ENCODE peak calls at places on chromosome 2, in seven cellular contexts. F is H1, Z is A549, T is HepG2, A is K562, H is GM12878, E is SK-N-SH. P is an unnamed sample.

GRCh38 chr2:240672076-240672700 is 10.5 kb downstream of the AQP12B start:
- DNase-seq in F (no peak), E (no peak), Z (no peak), T (no peak), A (no peak), H (no peak), P (no peak)

GRCh38 chr2:216702756-216703155 is 7.4 kb upstream of the IGFBP5 start:
- DNase-seq in H (no peak), F (no peak), A (no peak), Z (no peak), E (no peak), T (no peak), P (no peak)

GRCh38 chr2:240512666-240513535 is 44.9 kb downstream of the ANKMY1 start:
- DNase-seq in Z (no peak), T (no peak), A (no peak), F (no peak), H (no peak), E (peak; percentile 9), P (no peak)

GRCh38 chr2:101160454-101160853 is 9.3 kb upstream of the TBC1D8 start:
- DNase-seq in F (no peak), T (no peak), E (no peak), A (no peak), Z (no peak), H (no peak), P (peak; percentile 29)

GRCh38 chr2:113162173-113162572 is 11.6 kb upstream of the PSD4 start:
- DNase-seq in F (no peak), Z (no peak), E (no peak), A (no peak), T (no peak), H (no peak), P (no peak)

GRCh38 chr2:231800493-231801091 is 14.3 kb downstream of the COPS7B start:
- DNase-seq in H (no peak), E (peak; percentile 59), F (no peak), Z (peak; percentile 15), T (peak; percentile 55), A (peak; percentile 45), P (peak; percentile 29)

GRCh38 chr2:240713071-240713927 is 21.6 kb downstream of the AQP12A start:
- DNase-seq in F (no peak), Z (no peak), A (no peak), H (no peak), T (no peak), E (no peak), P (no peak)

GRCh38 chr2:191415101-191415500 is 169.9 kb downstream of the MYO1B start:
- DNase-seq in H (no peak), A (no peak), E (no peak), Z (no peak), F (no peak), T (no peak), P (no peak)

GRCh38 chr2:39227628-39228412 is 15.9 kb downstream of the CDKL4 start:
- DNase-seq in T (peak; percentile 73), H (peak; percentile 28), F (no peak), A (peak; percentile 78), E (peak; percentile 81), Z (peak; percentile 76), P (peak; percentile 62)

GRCh38 chr2:75481041-75481836 is 79.5 kb downstream of the EVA1A start:
- DNase-seq in Z (no peak), T (peak; percentile 88), F (no peak), H (no peak), E (peak; percentile 30), A (peak; percentile 7), P (peak; percentile 41)

GRCh38 chr2:97733341-97734035 is 20.1 kb downstream of the ZAP70 start:
- DNase-seq in H (no peak), A (no peak), T (no peak), E (no peak), Z (no peak), F (no peak), P (no peak)

GRCh38 chr2:119257198-119257597 is 33.6 kb downstream of the STEAP3 start:
- DNase-seq in E (no peak), H (no peak), Z (no peak), A (no peak), T (no peak), F (no peak), P (no peak)

GRCh38 chr2:151627368-151627767 is 106.9 kb downstream of the NEB start:
- DNase-seq in Z (no peak), E (no peak), T (no peak), H (no peak), A (no peak), F (no peak), P (no peak)

GRCh38 chr2:191746809-191747208 is 68.9 kb downstream of the NABP1 start:
- DNase-seq in T (no peak), E (no peak), Z (no peak), A (no peak), H (no peak), F (no peak), P (no peak)

GRCh38 chr2:219155054-219155644 is 5.5 kb downstream of the NHEJ1 start:
- DNase-seq in H (no peak), F (no peak), Z (peak; percentile 64), T (peak; percentile 83), A (peak; percentile 52), E (peak; percentile 73), P (peak; percentile 73)

GRCh38 chr2:44137872-44138551 is 30.7 kb upstream of the PPM1B start:
- DNase-seq in Z (no peak), A (no peak), H (no peak), F (peak; percentile 70), E (no peak), T (no peak), P (no peak)

GRCh38 chr2:144010096-144010495 is 509.8 kb downstream of the ZEB2 start:
- DNase-seq in T (no peak), H (no peak), Z (no peak), F (no peak), A (no peak), E (no peak), P (no peak)

GRCh38 chr2:56102866-56103265 is 80.9 kb upstream of the CCDC85A start:
- DNase-seq in T (no peak), A (no peak), Z (no peak), E (no peak), H (no peak), F (no peak), P (peak; percentile 6)

GRCh38 chr2:160324917-160325316 is 124.8 kb upstream of the ITGB6 start:
- DNase-seq in T (peak; percentile 77), F (no peak), Z (no peak), H (no peak), E (no peak), A (no peak), P (no peak)

GRCh38 chr2:19073522-19073921 is 284.9 kb downstream of the OSR1 start:
- DNase-seq in E (no peak), H (no peak), Z (peak; percentile 59), T (peak; percentile 51), F (no peak), A (no peak), P (peak; percentile 83)

GRCh38 chr2:226489765-226490164 is 309.9 kb downstream of the IRS1 start:
- DNase-seq in T (no peak), H (peak; percentile 7), A (no peak), Z (peak; percentile 10), E (no peak), F (no peak), P (peak; percentile 94)

GRCh38 chr2:30373881-30374302 is 73.2 kb upstream of the LCLAT1 start:
- DNase-seq in T (no peak), F (no peak), E (no peak), A (no peak), Z (no peak), H (no peak), P (peak; percentile 89)

GRCh38 chr2:193517615-193518014 is 1322.9 kb upstream of the TMEFF2 start:
- DNase-seq in H (no peak), T (no peak), F (no peak), E (no peak), Z (no peak), A (peak; percentile 5), P (no peak)

GRCh38 chr2:64166637-64167420 is 22.6 kb upstream of the PELI1 start:
- DNase-seq in H (no peak), E (no peak), A (no peak), Z (no peak), T (no peak), F (no peak), P (peak; percentile 41)

GRCh38 chr2:64165696-64166095 is 21.5 kb upstream of the PELI1 start:
- DNase-seq in A (no peak), F (no peak), H (no peak), E (no peak), Z (no peak), T (no peak), P (peak; percentile 84)

GRCh38 chr2:64168231-64168630 is 24.0 kb upstream of the PELI1 start:
- DNase-seq in F (no peak), Z (no peak), A (no peak), E (no peak), H (no peak), T (no peak), P (no peak)

GRCh38 chr2:64166212-64166611 is 22.0 kb upstream of the PELI1 start:
- DNase-seq in Z (no peak), F (no peak), T (no peak), H (no peak), E (no peak), A (no peak), P (no peak)

DNA sequence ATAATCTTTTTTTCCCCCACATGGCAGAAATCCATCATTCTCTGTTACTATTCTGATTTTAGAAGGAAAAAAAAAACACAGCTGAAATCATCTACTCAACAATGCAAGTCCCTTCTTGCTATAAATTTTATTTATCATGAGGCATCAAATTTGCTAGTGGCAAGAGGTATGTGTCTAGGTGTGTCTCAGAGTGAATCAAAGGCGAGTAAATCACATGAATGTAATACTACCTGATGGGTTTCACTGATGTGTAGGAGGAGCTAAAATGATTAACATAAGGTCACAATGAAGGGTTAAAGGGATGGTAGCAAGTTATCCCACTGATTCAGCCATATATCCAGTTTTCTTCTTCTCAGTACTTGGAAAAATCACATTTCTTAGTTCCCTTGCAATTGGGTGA is 24.5 kb upstream of the PELI1 start:
- DNase-seq in Z (no peak), H (no peak), A (no peak), F (no peak), T (no peak), E (no peak), P (no peak)
- TF ChIP-seq RFX5 in Z (no peak), H (no peak), A (no peak), F (no peak), T (no peak), E (no peak), P (no peak)

GRCh38 chr2:64371727-64372126 is 82.2 kb upstream of the LGALSL start:
- DNase-seq in A (no peak), E (no peak), T (no peak), F (no peak), Z (no peak), H (no peak), P (no peak)
- TF ChIP-seq RFX5 in A (no peak), E (no peak), T (no peak), F (no peak), Z (no peak), H (no peak), P (no peak)

DNA sequence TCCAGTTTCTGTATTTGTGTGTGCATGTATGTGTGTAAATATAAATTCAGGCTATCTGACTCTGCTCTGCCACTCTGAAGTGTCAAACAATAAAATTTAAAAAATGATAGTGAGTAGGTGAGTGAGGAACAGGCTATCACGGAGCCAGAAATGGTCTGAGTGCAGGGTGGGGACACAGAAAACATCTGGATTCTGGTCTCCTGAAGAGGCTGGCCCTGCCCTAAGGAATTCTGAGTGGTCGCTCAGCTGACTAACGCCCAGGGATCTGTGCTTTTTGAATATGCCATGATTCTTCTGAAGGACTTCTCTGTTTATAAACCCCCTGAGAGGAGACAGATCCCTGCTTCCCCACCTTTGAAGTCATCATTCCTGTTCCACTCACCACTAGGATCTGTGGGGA is 353.9 kb upstream of the GYPC start:
- DNase-seq in T (no peak), E (no peak), H (no peak), A (no peak), Z (no peak), F (no peak), P (no peak)
- TF ChIP-seq RFX5 in T (no peak), E (no peak), H (no peak), A (no peak), Z (no peak), F (no peak), P (no peak)

GRCh38 chr2:47041065-47041464 is 114.0 kb downstream of the STPG4 start:
- DNase-seq in Z (no peak), T (no peak), H (no peak), E (peak; percentile 71), A (no peak), F (no peak), P (no peak)
- TF ChIP-seq RFX5 in Z (no peak), T (no peak), H (no peak), E (no peak), A (no peak), F (no peak), P (no peak)